ENCODE peak calls at places on chromosomes 7 and 10, in four cellular contexts. X is A549, N is GM12878, J is endothelial cell of umbilical vein. B is an unnamed sample.
A peak's percentile ranks its signal among the peaks of the same experiment; 100 is the strongest.

GRCh38 chr7:96686305-96686704 is 23.3 kb downstream of the SEM1 start:
- DNase-seq in X (no peak), N (no peak), J (no peak), B (peak; percentile 40)

GRCh38 chr10:74542077-74542476 is 284.3 kb upstream of the KAT6B start:
- DNase-seq in X (peak; percentile 16), N (no peak), J (peak; percentile 20), B (peak; percentile 18)

GRCh38 chr10:91082447-91082846 is 138.0 kb upstream of the PCGF5 start:
- DNase-seq in X (no peak), N (no peak), J (no peak), B (no peak)

GRCh38 chr10:114389429-114389828 is 14.9 kb downstream of the AFAP1L2 start:
- DNase-seq in X (peak; percentile 62), N (no peak), J (peak; percentile 90), B (no peak)

GRCh38 chr10:123883921-123884320 is 7.7 kb downstream of the CPXM2 start:
- DNase-seq in X (no peak), N (no peak), J (no peak), B (no peak)

GRCh38 chr7:28755255-28755654 is 202.9 kb downstream of the TRIL start:
- DNase-seq in X (no peak), N (no peak), J (no peak), B (no peak)

GRCh38 chr10:37856881-37857286 is 526 bp downstream of the ZNF248 start:
- DNase-seq in X (peak; percentile 13), N (no peak), J (no peak), B (no peak)

GRCh38 chr7:101903505-101903849 is 86.1 kb downstream of the CUX1 start:
- DNase-seq in X (no peak), N (no peak), J (no peak), B (no peak)

GRCh38 chr7:11779864-11780263 is 52.1 kb downstream of the THSD7A start:
- DNase-seq in X (no peak), N (no peak), J (no peak), B (no peak)

GRCh38 chr7:48087349-48087748 is 1.7 kb upstream of the UPP1 start:
- DNase-seq in X (no peak), N (peak; percentile 41), J (peak; percentile 47), B (peak; percentile 65)

GRCh38 chr7:77415474-77415821 is 701 bp downstream of the GSAP start:
- DNase-seq in X (no peak), N (no peak), J (no peak), B (peak; percentile 36)

GRCh38 chr7:77417801-77418200 is 1.7 kb upstream of the GSAP start:
- DNase-seq in X (no peak), N (no peak), J (no peak), B (no peak)

GRCh38 chr7:77415822-77416620 is at the start of gene GSAP:
- DNase-seq in X (peak; percentile 31), N (no peak), J (peak; percentile 30), B (peak; percentile 65)

GRCh38 chr7:77419102-77419501 is 3.0 kb upstream of the GSAP start:
- DNase-seq in X (no peak), N (no peak), J (no peak), B (no peak)

GRCh38 chr7:77416621-77417371 is 647 bp upstream of the GSAP start:
- DNase-seq in X (peak; percentile 59), N (no peak), J (peak; percentile 30), B (no peak)
- TF ChIP-seq MYC in X (no peak), N (no peak), J (no peak), B (no peak)

GRCh38 chr10:12801214-12802087 is 200.1 kb downstream of the CCDC3 start:
- DNase-seq in X (no peak), N (no peak), J (peak; percentile 44), B (no peak)
- TF ChIP-seq MYC in X (no peak), N (no peak), J (no peak), B (no peak)

GRCh38 chr10:101221479-101222246 is 7.6 kb downstream of the LBX1 start:
- DNase-seq in X (no peak), N (no peak), J (no peak), B (no peak)

GRCh38 chr10:101218423-101219136 is 10.7 kb downstream of the LBX1 start:
- DNase-seq in X (no peak), N (no peak), J (no peak), B (no peak)

GRCh38 chr10:101219946-101220451 is 9.3 kb downstream of the LBX1 start:
- DNase-seq in X (no peak), N (no peak), J (no peak), B (no peak)

GRCh38 chr10:101217450-101218281 is 11.6 kb downstream of the LBX1 start:
- DNase-seq in X (peak; percentile 72), N (no peak), J (peak; percentile 37), B (no peak)

DNA sequence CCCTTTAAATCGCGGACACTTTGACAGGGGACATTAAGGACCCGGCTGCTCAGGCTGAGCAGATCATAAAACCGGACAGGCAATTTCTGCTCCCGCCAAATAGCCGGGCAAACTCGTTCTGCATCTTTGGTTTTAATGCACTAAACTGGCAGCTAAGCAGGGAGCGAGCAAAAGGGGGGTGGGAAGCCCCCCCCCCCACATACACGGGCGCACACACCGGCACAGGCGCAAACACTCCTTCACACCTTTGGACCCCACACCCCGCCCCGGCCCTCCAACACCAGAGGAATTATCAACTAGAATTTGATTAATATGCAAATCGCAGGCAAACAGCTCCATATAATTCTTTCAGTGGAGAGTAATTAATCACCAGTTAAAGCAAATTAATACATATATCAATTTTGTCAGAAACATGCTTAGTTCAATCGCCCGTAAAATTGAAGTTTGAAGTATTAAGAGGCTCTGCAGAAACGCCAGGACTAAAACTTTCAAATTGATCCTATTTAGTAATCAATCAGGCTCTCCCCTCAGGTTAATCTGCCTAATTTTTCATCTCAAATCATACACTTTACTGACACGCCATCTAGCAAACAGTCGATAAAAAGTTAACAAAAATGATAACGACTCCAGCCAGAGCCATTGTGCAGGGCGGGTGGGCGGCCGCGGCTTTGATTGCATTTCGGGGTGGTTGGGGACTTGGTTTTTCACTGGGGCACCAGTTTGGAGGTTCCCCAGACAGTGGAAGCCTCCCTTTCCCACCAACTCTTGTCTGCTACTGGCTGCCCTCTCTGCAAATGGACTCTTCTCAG is 9.9 kb downstream of the LBX1 start:
- DNase-seq in X (no peak), N (no peak), J (no peak), B (no peak)
- TF ChIP-seq MYC in X (no peak), N (no peak), J (no peak), B (no peak)

GRCh38 chr10:92150798-92151197 is 140.1 kb downstream of the CPEB3 start:
- DNase-seq in X (no peak), N (no peak), J (no peak), B (no peak)
- TF ChIP-seq MYC in X (no peak), N (no peak), J (no peak), B (no peak)

DNA sequence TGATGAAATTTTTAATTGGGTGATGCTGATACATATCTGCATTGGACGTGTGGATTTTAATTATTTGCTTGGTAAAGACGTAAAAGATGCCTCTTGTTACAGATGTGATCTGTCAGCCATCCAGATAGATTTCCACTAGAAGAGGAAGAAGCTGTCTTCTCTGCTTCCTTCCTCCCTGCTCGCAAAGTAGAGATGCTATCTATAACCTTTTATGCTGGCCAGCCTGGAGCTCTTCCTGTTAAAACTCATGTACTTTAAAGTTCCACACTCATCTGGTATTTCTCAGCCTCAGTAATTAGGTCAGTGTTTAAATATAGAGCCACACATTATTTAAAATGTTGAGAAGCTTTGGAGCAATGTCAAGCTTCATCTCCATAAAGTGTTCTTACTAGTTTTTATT is 51.2 kb upstream of the TMEM229A start:
- DNase-seq in X (no peak), N (no peak), J (peak; percentile 80), B (no peak)
- TF ChIP-seq MYC in X (no peak), N (no peak), J (no peak), B (no peak)

GRCh38 chr10:88232029-88232895 is 350.9 kb downstream of the RNLS start:
- DNase-seq in X (no peak), N (no peak), J (no peak), B (no peak)
- TF ChIP-seq MYC in X (no peak), N (no peak), J (no peak), B (no peak)